ENCODE peak calls at places on chromosome 1, in four cellular contexts. O, Y, K and R are unnamed samples.
A peak's percentile ranks its signal among the peaks of the same experiment; 100 is the strongest.

GRCh38 chr1:55212349-55213028 is 2.7 kb downstream of the USP24 start:
- DNase-seq in Y (no peak), K (no peak), O (no peak), R (no peak)

GRCh38 chr1:62286778-62287224 is 32.4 kb downstream of the KANK4 start:
- DNase-seq in Y (no peak), K (no peak), O (peak; percentile 86), R (no peak)

GRCh38 chr1:117363591-117364048 is 3.6 kb upstream of the MAN1A2 start:
- DNase-seq in Y (no peak), K (no peak), O (no peak), R (no peak)

GRCh38 chr1:227451954-227452353 is 111.4 kb upstream of the ZNF678 start:
- DNase-seq in O (no peak), K (no peak), Y (no peak), R (no peak)

GRCh38 chr1:19811206-19811851 is 3.8 kb downstream of the RNF186 start:
- DNase-seq in O (peak; percentile 87), Y (peak; percentile 69), K (peak; percentile 36), R (peak; percentile 16)

GRCh38 chr1:31912839-31913239 is 25.3 kb downstream of the PTP4A2 start:
- DNase-seq in O (no peak), K (no peak), Y (no peak), R (no peak)

GRCh38 chr1:112818990-112819689 is 104.0 kb upstream of the PPM1J start:
- DNase-seq in O (peak; percentile 70), K (no peak), Y (no peak), R (no peak)

GRCh38 chr1:183571678-183572268 is 18.5 kb downstream of the NCF2 start:
- DNase-seq in Y (no peak), K (no peak), O (no peak), R (no peak)

GRCh38 chr1:161153682-161154337 is at the start of gene UFC1:
- DNase-seq in K (peak; percentile 82), O (peak; percentile 89), Y (peak; percentile 80), R (peak; percentile 67)

GRCh38 chr1:9621032-9621431 is 30.5 kb upstream of the PIK3CD start:
- DNase-seq in O (no peak), K (no peak), Y (no peak), R (no peak)

GRCh38 chr1:2208309-2209239 is 14.0 kb upstream of the FAAP20 start:
- DNase-seq in O (peak; percentile 77), K (peak; percentile 87), Y (peak; percentile 84), R (no peak)

GRCh38 chr1:27832762-27833161 is 2.2 kb downstream of the PPP1R8 start:
- DNase-seq in K (no peak), O (no peak), Y (no peak), R (no peak)

GRCh38 chr1:30342535-30343141 is 380.7 kb downstream of the MATN1 start:
- DNase-seq in Y (no peak), K (no peak), O (peak; percentile 87), R (no peak)

GRCh38 chr1:30343562-30343961 is 379.8 kb downstream of the MATN1 start:
- DNase-seq in K (no peak), O (no peak), Y (no peak), R (no peak)

GRCh38 chr1:30338765-30339164 is 384.6 kb downstream of the MATN1 start:
- DNase-seq in K (no peak), Y (no peak), O (no peak), R (no peak)

GRCh38 chr1:30339866-30340265 is 383.5 kb downstream of the MATN1 start:
- DNase-seq in O (no peak), Y (no peak), K (no peak), R (no peak)

GRCh38 chr1:30340934-30341333 is 382.5 kb downstream of the MATN1 start:
- DNase-seq in O (peak; percentile 35), K (no peak), Y (no peak), R (no peak)
- TF ChIP-seq CTCF in O (peak; percentile 67), K (no peak), Y (no peak), R (no peak)

GRCh38 chr1:70779571-70779970 is 268.0 kb downstream of the PTGER3 start:
- DNase-seq in K (no peak), O (no peak), Y (peak; percentile 9), R (no peak)

GRCh38 chr1:70778056-70778762 is 269.4 kb downstream of the PTGER3 start:
- DNase-seq in K (no peak), O (no peak), Y (no peak), R (no peak)

GRCh38 chr1:70778934-70779333 is 268.7 kb downstream of the PTGER3 start:
- DNase-seq in O (no peak), K (no peak), Y (no peak), R (no peak)
- H3K27ac ChIP-seq in O (no peak overlapping the region), K (no peak overlapping the region), Y (no peak overlapping the region), R (no peak overlapping the region)

GRCh38 chr1:22995774-22996173 is 19.9 kb downstream of the TEX46 start:
- DNase-seq in O (no peak), K (no peak), Y (no peak), R (no peak)
- H3K9me3 ChIP-seq in O (peaks cover 57% of the 10 kb centered on the region), K (no peaks in the 10 kb centered on the region), Y (no peaks in the 10 kb centered on the region), R (no peaks in the 10 kb centered on the region)

GRCh38 chr1:243982451-243983018 is 68.5 kb upstream of the ZBTB18 start:
- DNase-seq in K (no peak), O (peak; percentile 62), Y (no peak), R (no peak)
- TF ChIP-seq CTCF in K (no peak), O (peak; percentile 65), Y (no peak), R (no peak)

GRCh38 chr1:220990417-220991337 is 111.4 kb downstream of the HLX start:
- DNase-seq in O (no peak), Y (no peak), K (no peak), R (no peak)
- H3K27ac ChIP-seq in O (no peak overlapping the region), Y (no peak overlapping the region), K (no peak overlapping the region), R (no peak overlapping the region)

GRCh38 chr1:17155257-17155895 is 36.1 kb upstream of the PADI2 start:
- DNase-seq in Y (no peak), K (no peak), O (no peak), R (no peak)
- H3K9me3 ChIP-seq in Y (no peaks in the 10 kb centered on the region), K (peaks cover 11% of the 10 kb centered on the region), O (peaks cover 25% of the 10 kb centered on the region), R (peaks cover 47% of the 10 kb centered on the region)

GRCh38 chr1:38029081-38029681 is 16.6 kb downstream of the UTP11 start:
- DNase-seq in Y (no peak), O (peak; percentile 91), K (no peak), R (no peak)
- TF ChIP-seq CTCF in Y (no peak), O (peak; percentile 41), K (no peak), R (no peak)

GRCh38 chr1:60989745-60990718 is 92.3 kb upstream of the NFIA start:
- DNase-seq in Y (peak; percentile 15), O (no peak), K (no peak), R (no peak)
- H3K27ac ChIP-seq in Y (no peak overlapping the region), O (peak overlapping the region; percentile 64), K (peak overlapping the region; percentile 73), R (no peak overlapping the region)

GRCh38 chr1:35031103-35031452 is 667 bp downstream of the ZMYM6 start:
- DNase-seq in O (peak; percentile 67), Y (peak; percentile 33), K (no peak), R (peak; percentile 14)
- H3K9me3 ChIP-seq in O (peaks cover 20% of the 10 kb centered on the region), Y (no peaks in the 10 kb centered on the region), K (peaks cover 8% of the 10 kb centered on the region), R (no peaks in the 10 kb centered on the region)

DNA sequence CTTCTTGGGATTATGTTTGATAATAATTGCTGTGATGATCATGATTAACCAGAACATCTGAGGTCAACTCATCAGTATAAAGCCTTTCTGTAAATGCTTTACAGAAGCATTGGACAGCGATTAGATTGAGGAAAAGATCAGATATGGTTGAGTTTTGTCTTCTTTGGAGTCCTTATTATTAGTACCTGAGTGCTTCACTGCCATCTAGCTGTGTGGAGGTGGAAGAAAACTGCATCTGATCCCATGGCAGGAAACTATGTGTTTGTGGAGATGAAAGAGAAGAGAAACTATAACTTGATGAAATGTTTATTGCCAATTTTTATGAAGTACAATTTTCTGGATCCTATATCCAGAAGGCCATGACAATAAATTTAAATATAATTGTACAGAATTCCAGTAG is 11.4 kb downstream of the FLG2 start:
- DNase-seq in Y (no peak), O (no peak), K (no peak), R (no peak)
- TF ChIP-seq CTCF in Y (no peak), O (no peak), K (no peak), R (no peak)